ENCODE peak calls at places on chromosomes 13 and 19, in six cellular contexts. One of them, this sample, is unnamed.

GRCh38 chr13:113474179-113474578 is 16.3 kb downstream of the DCUN1D2 start:
- DNase-seq in fibroblast of mammary gland: peak
- DNase-seq in A549: no peak
- DNase-seq in GM13977: no peak
- DNase-seq in WTC11: no peak
- DNase-seq in prostate gland: no peak
- DNase-seq in this sample: no peak

GRCh38 chr13:33057019-33057785 is 41.0 kb downstream of the KL start:
- DNase-seq in fibroblast of mammary gland: peak
- DNase-seq in GM13977: peak
- DNase-seq in WTC11: no peak
- DNase-seq in prostate gland: no peak
- DNase-seq in A549: peak
- DNase-seq in this sample: no peak

GRCh38 chr19:44025217-44025936 is at the start of gene ZNF222:
- DNase-seq in fibroblast of mammary gland: peak
- DNase-seq in prostate gland: peak
- DNase-seq in GM13977: peak
- DNase-seq in WTC11: peak
- DNase-seq in A549: peak
- DNase-seq in this sample: peak

GRCh38 chr13:56975647-56976046 is 165.1 kb upstream of the PRR20A start:
- DNase-seq in fibroblast of mammary gland: no peak
- DNase-seq in GM13977: no peak
- DNase-seq in prostate gland: no peak
- DNase-seq in A549: no peak
- DNase-seq in WTC11: no peak
- DNase-seq in this sample: no peak

GRCh38 chr19:390386-391198 is 18.4 kb downstream of the C2CD4C start:
- DNase-seq in WTC11: no peak
- DNase-seq in fibroblast of mammary gland: no peak
- DNase-seq in prostate gland: no peak
- DNase-seq in GM13977: no peak
- DNase-seq in A549: no peak
- DNase-seq in this sample: no peak

GRCh38 chr19:8487137-8487851 is 15.1 kb downstream of the PRAM1 start:
- DNase-seq in WTC11: no peak
- DNase-seq in fibroblast of mammary gland: no peak
- DNase-seq in prostate gland: no peak
- DNase-seq in A549: no peak
- DNase-seq in GM13977: no peak
- DNase-seq in this sample: no peak

GRCh38 chr13:94065741-94066140 is 413.7 kb downstream of the DCT start:
- DNase-seq in GM13977: no peak
- DNase-seq in WTC11: no peak
- DNase-seq in A549: no peak
- DNase-seq in prostate gland: no peak
- DNase-seq in fibroblast of mammary gland: peak
- DNase-seq in this sample: no peak

GRCh38 chr19:2547033-2547680 is 71.2 kb downstream of the GADD45B start:
- DNase-seq in WTC11: no peak
- DNase-seq in GM13977: no peak
- DNase-seq in A549: no peak
- DNase-seq in fibroblast of mammary gland: no peak
- DNase-seq in prostate gland: no peak
- DNase-seq in this sample: no peak

GRCh38 chr13:46388846-46389245 is 1.8 kb upstream of the RUBCNL start:
- DNase-seq in A549: no peak
- DNase-seq in GM13977: no peak
- DNase-seq in fibroblast of mammary gland: no peak
- DNase-seq in WTC11: no peak
- DNase-seq in prostate gland: no peak
- DNase-seq in this sample: no peak

GRCh38 chr19:44808463-44809371 is at the start of gene BCAM:
- DNase-seq in prostate gland: peak
- DNase-seq in GM13977: peak
- DNase-seq in A549: peak
- DNase-seq in WTC11: peak
- DNase-seq in fibroblast of mammary gland: peak
- DNase-seq in this sample: no peak

GRCh38 chr19:8494158-8494557 is 8.3 kb downstream of the PRAM1 start:
- DNase-seq in fibroblast of mammary gland: no peak
- DNase-seq in GM13977: no peak
- DNase-seq in WTC11: no peak
- DNase-seq in prostate gland: no peak
- DNase-seq in A549: no peak
- DNase-seq in this sample: no peak

GRCh38 chr13:110425444-110425780 is 118.3 kb downstream of the COL4A2 start:
- DNase-seq in prostate gland: no peak
- DNase-seq in fibroblast of mammary gland: peak
- DNase-seq in WTC11: no peak
- DNase-seq in GM13977: no peak
- DNase-seq in A549: no peak
- DNase-seq in this sample: no peak

GRCh38 chr19:1216756-1217155 is 11.2 kb downstream of the STK11 start:
- DNase-seq in fibroblast of mammary gland: no peak
- DNase-seq in GM13977: no peak
- DNase-seq in A549: no peak
- DNase-seq in WTC11: no peak
- DNase-seq in prostate gland: no peak
- DNase-seq in this sample: no peak

GRCh38 chr13:63408227-63409202 is 1992.9 kb upstream of the PCDH20 start:
- DNase-seq in fibroblast of mammary gland: peak
- DNase-seq in prostate gland: no peak
- DNase-seq in WTC11: no peak
- DNase-seq in GM13977: no peak
- DNase-seq in A549: no peak
- DNase-seq in this sample: no peak

GRCh38 chr13:71712988-71713653 is 153.9 kb downstream of the DACH1 start:
- DNase-seq in prostate gland: no peak
- DNase-seq in WTC11: peak
- DNase-seq in fibroblast of mammary gland: no peak
- DNase-seq in GM13977: no peak
- DNase-seq in A549: no peak
- DNase-seq in this sample: no peak

GRCh38 chr19:30565680-30566079 is 193.5 kb downstream of the ZNF536 start:
- DNase-seq in WTC11: no peak
- DNase-seq in A549: no peak
- DNase-seq in prostate gland: no peak
- DNase-seq in GM13977: no peak
- DNase-seq in fibroblast of mammary gland: no peak
- DNase-seq in this sample: no peak

GRCh38 chr19:33629826-33630375 is 8.1 kb downstream of the CHST8 start:
- DNase-seq in WTC11: no peak
- DNase-seq in fibroblast of mammary gland: no peak
- DNase-seq in GM13977: no peak
- DNase-seq in prostate gland: no peak
- DNase-seq in A549: no peak
- DNase-seq in this sample: no peak

GRCh38 chr19:9323557-9323918 is 441 bp upstream of the ZNF559 start:
- DNase-seq in A549: peak
- DNase-seq in WTC11: peak
- DNase-seq in GM13977: peak
- DNase-seq in prostate gland: peak
- DNase-seq in fibroblast of mammary gland: peak
- DNase-seq in this sample: peak

GRCh38 chr13:111411186-111411858 is 90.9 kb downstream of the TEX29 start:
- DNase-seq in fibroblast of mammary gland: no peak
- DNase-seq in A549: no peak
- DNase-seq in prostate gland: no peak
- DNase-seq in WTC11: no peak
- DNase-seq in GM13977: no peak
- DNase-seq in this sample: no peak

GRCh38 chr13:104764600-104764999 is 1698.4 kb upstream of the SLC10A2 start:
- DNase-seq in GM13977: no peak
- DNase-seq in WTC11: no peak
- DNase-seq in prostate gland: no peak
- DNase-seq in A549: no peak
- DNase-seq in fibroblast of mammary gland: no peak
- DNase-seq in this sample: no peak

GRCh38 chr13:40984670-40985366 is 34.3 kb downstream of the ELF1 start:
- DNase-seq in GM13977: no peak
- DNase-seq in fibroblast of mammary gland: peak
- DNase-seq in WTC11: no peak
- DNase-seq in A549: no peak
- DNase-seq in prostate gland: no peak
- DNase-seq in this sample: no peak

GRCh38 chr13:83297591-83298305 is 584.5 kb downstream of the SLITRK1 start:
- DNase-seq in fibroblast of mammary gland: peak
- DNase-seq in prostate gland: no peak
- DNase-seq in WTC11: no peak
- DNase-seq in GM13977: no peak
- DNase-seq in A549: no peak
- DNase-seq in this sample: no peak

GRCh38 chr19:47122359-47123335 is 8.0 kb upstream of the SAE1 start:
- DNase-seq in prostate gland: no peak
- DNase-seq in fibroblast of mammary gland: peak
- DNase-seq in WTC11: no peak
- DNase-seq in A549: no peak
- DNase-seq in GM13977: no peak
- DNase-seq in this sample: no peak

GRCh38 chr19:47790398-47790814 is 11.9 kb downstream of the SELENOW start:
- DNase-seq in fibroblast of mammary gland: peak
- DNase-seq in GM13977: peak
- DNase-seq in WTC11: peak
- DNase-seq in prostate gland: peak
- DNase-seq in A549: peak
- DNase-seq in this sample: no peak

GRCh38 chr13:30581582-30581981 is 36.1 kb upstream of the USPL1 start:
- DNase-seq in WTC11: no peak
- DNase-seq in GM13977: peak
- DNase-seq in A549: no peak
- DNase-seq in fibroblast of mammary gland: peak
- DNase-seq in prostate gland: no peak
- DNase-seq in this sample: no peak
- TF ChIP-seq CTCF in WTC11: no peak
- TF ChIP-seq CTCF in GM13977: peak
- TF ChIP-seq CTCF in A549: no peak
- TF ChIP-seq CTCF in fibroblast of mammary gland: peak
- TF ChIP-seq CTCF in prostate gland: peak
- TF ChIP-seq CTCF in this sample: peak

DNA sequence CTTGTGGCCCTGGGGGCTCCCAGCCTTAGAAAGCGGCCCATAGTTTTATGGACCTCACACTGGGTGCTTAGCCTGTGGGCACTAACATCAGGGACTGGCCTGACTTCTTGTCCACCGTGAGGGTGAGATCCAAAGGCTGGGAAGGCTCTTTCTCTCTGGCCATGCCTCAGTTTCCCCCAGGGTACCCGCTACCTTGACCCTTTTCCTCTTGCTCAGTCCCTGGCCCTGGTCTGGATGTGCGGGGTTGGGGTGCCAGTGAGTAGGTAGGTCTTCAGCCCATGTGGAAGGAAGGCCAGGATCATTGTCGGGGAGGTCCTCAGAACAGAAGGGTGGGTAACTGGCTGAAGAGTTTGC is 1.6 kb upstream of the TMEM161A start:
- DNase-seq in GM13977: no peak
- DNase-seq in fibroblast of mammary gland: no peak
- DNase-seq in A549: no peak
- DNase-seq in prostate gland: no peak
- DNase-seq in WTC11: no peak
- DNase-seq in this sample: no peak
- TF ChIP-seq CTCF in GM13977: no peak
- TF ChIP-seq CTCF in fibroblast of mammary gland: no peak
- TF ChIP-seq CTCF in A549: no peak
- TF ChIP-seq CTCF in prostate gland: no peak
- TF ChIP-seq CTCF in WTC11: no peak
- TF ChIP-seq CTCF in this sample: no peak

GRCh38 chr19:39031368-39032163 is 783 bp downstream of the FBXO27 start:
- DNase-seq in WTC11: peak
- DNase-seq in A549: peak
- DNase-seq in GM13977: peak
- DNase-seq in prostate gland: peak
- DNase-seq in fibroblast of mammary gland: no peak
- DNase-seq in this sample: no peak
- TF ChIP-seq CTCF in WTC11: no peak
- TF ChIP-seq CTCF in A549: no peak
- TF ChIP-seq CTCF in GM13977: no peak
- TF ChIP-seq CTCF in prostate gland: no peak
- TF ChIP-seq CTCF in fibroblast of mammary gland: no peak
- TF ChIP-seq CTCF in this sample: no peak

DNA sequence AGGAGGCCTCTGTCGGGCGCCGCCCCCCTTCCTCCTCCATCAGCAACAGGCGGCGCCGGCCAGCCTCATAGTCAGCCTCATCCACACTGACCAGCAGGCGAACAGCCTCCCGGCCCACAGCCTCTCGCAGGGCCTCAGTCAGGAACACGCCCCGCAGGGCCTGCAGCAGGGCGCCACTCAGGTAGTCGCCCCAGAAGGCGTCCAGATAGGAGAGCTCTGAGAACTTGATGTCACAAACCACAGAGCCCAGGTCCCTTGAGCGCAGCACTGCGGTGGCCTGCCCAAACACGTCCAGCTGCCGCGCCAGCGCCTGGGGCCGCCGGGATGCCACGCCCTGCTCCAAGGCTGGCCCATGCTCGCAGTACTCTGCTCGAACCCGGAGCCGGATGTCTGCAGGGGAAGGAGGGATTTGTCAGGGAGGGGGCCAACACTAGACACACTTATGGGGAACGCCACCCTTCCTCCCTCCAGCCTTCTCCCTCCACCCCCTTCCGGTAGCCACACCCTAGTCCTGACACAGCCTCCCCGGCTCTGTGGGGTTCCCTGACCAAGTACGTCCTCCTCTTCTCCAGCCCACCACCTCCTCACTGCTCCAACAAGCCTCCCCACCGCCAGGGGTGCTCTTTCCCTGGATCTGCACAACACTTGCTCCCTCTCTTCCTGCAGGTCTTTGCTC is 17.9 kb downstream of the DEDD2 start:
- DNase-seq in fibroblast of mammary gland: no peak
- DNase-seq in prostate gland: peak
- DNase-seq in A549: no peak
- DNase-seq in GM13977: peak
- DNase-seq in WTC11: peak
- DNase-seq in this sample: no peak
- TF ChIP-seq CTCF in fibroblast of mammary gland: no peak
- TF ChIP-seq CTCF in prostate gland: no peak
- TF ChIP-seq CTCF in A549: no peak
- TF ChIP-seq CTCF in GM13977: peak
- TF ChIP-seq CTCF in WTC11: no peak
- TF ChIP-seq CTCF in this sample: no peak

GRCh38 chr19:17539288-17540117 is 15.9 kb upstream of the COLGALT1 start:
- DNase-seq in GM13977: peak
- DNase-seq in fibroblast of mammary gland: peak
- DNase-seq in A549: peak
- DNase-seq in WTC11: peak
- DNase-seq in prostate gland: peak
- DNase-seq in this sample: peak
- TF ChIP-seq CTCF in GM13977: peak
- TF ChIP-seq CTCF in fibroblast of mammary gland: no peak
- TF ChIP-seq CTCF in A549: no peak
- TF ChIP-seq CTCF in WTC11: no peak
- TF ChIP-seq CTCF in prostate gland: peak
- TF ChIP-seq CTCF in this sample: peak

This sample was measured in LNCaP clone FGC.